ENCODE peak calls at places on chromosome 6, in five cellular contexts. K is K562, N is H1, C is GM12878, X is HepG2. J is an unnamed sample.

GRCh38 chr6:33856655-33857054 is 52.9 kb upstream of the MLN start:
- DNase-seq in X (no peak), K (no peak), N (no peak), C (peak; percentile 58), J (no peak)

GRCh38 chr6:36893976-36894932 is 8.5 kb downstream of the C6orf89 start:
- DNase-seq in N (no peak), K (no peak), C (no peak), X (no peak), J (no peak)

GRCh38 chr6:139240161-139241010 is 51.4 kb downstream of the TXLNB start:
- DNase-seq in X (no peak), C (no peak), K (no peak), N (no peak), J (no peak)

GRCh38 chr6:52227495-52227894 is 16.8 kb downstream of the IL17F start:
- DNase-seq in X (no peak), N (no peak), C (peak; percentile 94), K (no peak), J (no peak)

GRCh38 chr6:43913388-43914271 is 143.6 kb downstream of the VEGFA start:
- DNase-seq in N (no peak), X (no peak), K (no peak), C (no peak), J (no peak)

GRCh38 chr6:116386581-116387299 is 16.0 kb downstream of the DSE start:
- DNase-seq in K (no peak), N (no peak), X (no peak), C (no peak), J (peak; percentile 49)

GRCh38 chr6:7241709-7242645 is 71.0 kb downstream of the SSR1 start:
- DNase-seq in C (no peak), N (no peak), X (peak; percentile 95), K (no peak), J (no peak)

GRCh38 chr6:112600168-112600567 is 253.0 kb downstream of the RFPL4B start:
- DNase-seq in N (no peak), C (no peak), K (no peak), X (no peak), J (no peak)

DNA sequence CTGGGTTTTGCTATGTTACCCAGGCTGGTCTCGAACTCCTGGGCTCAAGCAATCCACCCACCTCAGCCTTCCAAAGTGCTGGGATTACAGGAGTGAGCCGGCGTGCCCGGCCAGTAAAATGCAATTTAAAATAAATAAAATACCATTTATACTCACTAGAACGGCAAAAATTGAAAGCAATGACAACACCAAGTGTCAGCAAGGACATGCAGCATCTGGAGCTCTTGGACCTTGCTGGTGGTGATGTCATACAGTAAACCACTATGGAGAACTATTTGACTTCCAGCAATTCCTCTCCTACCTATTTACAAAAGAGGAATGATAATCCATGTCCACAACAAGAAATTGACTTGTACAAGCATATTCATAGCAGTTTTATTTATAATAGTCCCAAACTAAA is 105.7 kb upstream of the PHACTR1 start:
- DNase-seq in K (no peak), C (no peak), N (no peak), X (no peak), J (no peak)
- TF ChIP-seq ZNF274 in K (no peak), C (no peak), N (no peak), X (no peak), J (no peak)

GRCh38 chr6:164296411-164296810 is 881.9 kb downstream of the QKI start:
- DNase-seq in N (no peak), C (no peak), X (no peak), K (no peak), J (no peak)
- H3K9me3 ChIP-seq in N (peaks cover under 1% of the 10 kb centered on the region), C (no peaks in the 10 kb centered on the region), X (peaks cover 91% of the 10 kb centered on the region), K (no peaks in the 10 kb centered on the region), J (peaks cover 15% of the 10 kb centered on the region)

GRCh38 chr6:35717449-35718353 is 19.1 kb upstream of the ARMC12 start:
- DNase-seq in X (no peak), K (no peak), C (no peak), N (no peak), J (no peak)

GRCh38 chr6:35718354-35718695 is 18.5 kb upstream of the ARMC12 start:
- DNase-seq in N (no peak), C (no peak), X (no peak), K (no peak), J (no peak)

GRCh38 chr6:35719830-35720733 is 16.8 kb upstream of the ARMC12 start:
- DNase-seq in K (no peak), C (peak; percentile 70), N (no peak), X (no peak), J (no peak)

GRCh38 chr6:35719407-35719829 is 17.4 kb upstream of the ARMC12 start:
- DNase-seq in X (no peak), K (no peak), C (no peak), N (no peak), J (no peak)

GRCh38 chr6:35718911-35719381 is 17.9 kb upstream of the ARMC12 start:
- DNase-seq in N (no peak), K (no peak), X (no peak), C (no peak), J (no peak)
- TF ChIP-seq ZNF274 in N (no peak), K (no peak), X (no peak), C (no peak), J (no peak)

GRCh38 chr6:26657268-26657667 is 2.3 kb downstream of the ZNF322 start:
- DNase-seq in K (no peak), X (no peak), C (no peak), N (no peak), J (no peak)

GRCh38 chr6:26659042-26659359 is 545 bp downstream of the ZNF322 start:
- DNase-seq in K (no peak), C (no peak), N (no peak), X (no peak), J (no peak)

GRCh38 chr6:26651382-26651781 is 8.2 kb downstream of the ZNF322 start:
- DNase-seq in C (no peak), X (no peak), N (no peak), K (no peak), J (no peak)

DNA sequence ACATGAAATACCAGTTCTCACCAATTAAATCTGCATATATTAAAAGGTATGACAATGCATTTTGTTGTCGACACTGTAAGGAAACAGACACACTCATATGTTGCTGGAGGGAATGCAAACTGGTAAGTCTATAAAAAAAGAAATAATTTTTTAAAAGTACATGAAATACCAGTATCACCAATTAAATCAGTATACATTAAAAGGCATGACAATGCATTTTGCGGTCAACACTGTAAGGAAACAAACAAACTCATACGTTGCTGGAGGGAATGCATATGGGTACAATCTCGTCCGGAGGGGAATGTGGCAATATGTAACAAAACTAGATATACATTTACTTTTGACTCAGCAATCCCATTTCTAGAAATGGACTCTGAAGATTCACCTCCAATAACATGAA is 6.5 kb downstream of the ZNF322 start:
- DNase-seq in N (no peak), X (no peak), K (no peak), C (no peak), J (no peak)
- H3K9me3 ChIP-seq in N (no peaks in the 10 kb centered on the region), X (peaks cover 11% of the 10 kb centered on the region), K (peaks cover 5% of the 10 kb centered on the region), C (peaks cover 10% of the 10 kb centered on the region), J (peaks cover 6% of the 10 kb centered on the region)

DNA sequence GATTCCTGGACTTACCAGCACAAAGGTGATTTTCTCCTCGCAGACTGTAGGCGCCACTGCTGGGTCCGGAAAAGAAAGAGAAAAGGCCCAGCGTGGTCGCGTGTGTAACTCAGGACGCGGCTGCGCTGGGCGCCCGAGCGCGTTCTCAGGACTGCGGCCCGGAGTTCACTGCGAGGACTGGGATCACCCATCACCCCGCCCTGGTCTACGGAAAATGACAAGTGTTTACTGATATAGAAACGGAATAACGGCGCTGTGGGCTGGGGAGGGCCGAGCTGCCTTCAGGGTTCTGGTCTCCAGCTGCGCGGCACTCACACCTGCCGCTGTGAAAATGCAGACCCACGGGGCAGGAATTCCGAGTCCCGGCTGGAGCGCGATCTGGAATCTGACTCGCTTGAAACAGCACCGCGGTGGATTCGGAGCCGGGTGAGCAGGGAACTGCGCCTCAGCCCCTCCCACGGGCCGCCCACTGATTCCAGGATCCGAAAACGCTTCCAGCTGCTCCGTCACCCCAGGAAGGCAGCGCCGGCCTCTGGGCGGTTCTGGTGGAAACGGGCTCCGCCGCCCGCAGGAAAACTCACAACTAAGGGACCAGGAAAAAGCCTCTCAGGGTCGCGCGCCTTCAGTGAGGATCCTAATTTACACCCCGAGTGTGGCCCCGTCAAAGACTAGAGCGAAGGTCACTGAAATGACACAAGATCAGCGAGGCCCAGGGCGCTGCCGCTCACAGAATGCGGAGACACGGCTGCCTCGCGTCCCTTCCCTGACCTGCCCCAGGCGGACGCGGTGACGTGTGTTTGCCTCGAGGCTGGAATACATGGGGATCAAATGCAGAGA is 34.5 kb downstream of the HLA-A start:
- DNase-seq in C (peak; percentile 13), X (peak; percentile 77), N (no peak), K (peak; percentile 89), J (peak; percentile 57)
- TF ChIP-seq ZNF274 in C (no peak), X (peak; percentile 56), N (no peak), K (no peak), J (no peak)

GRCh38 chr6:148650941-148651540 is 95.8 kb upstream of the UST start:
- DNase-seq in N (no peak), X (no peak), K (no peak), C (no peak), J (no peak)

GRCh38 chr6:148648754-148649453 is 97.9 kb upstream of the UST start:
- DNase-seq in C (no peak), X (no peak), N (no peak), K (no peak), J (no peak)

GRCh38 chr6:148653138-148653776 is 93.6 kb upstream of the UST start:
- DNase-seq in N (no peak), C (no peak), K (no peak), X (no peak), J (peak; percentile 19)

DNA sequence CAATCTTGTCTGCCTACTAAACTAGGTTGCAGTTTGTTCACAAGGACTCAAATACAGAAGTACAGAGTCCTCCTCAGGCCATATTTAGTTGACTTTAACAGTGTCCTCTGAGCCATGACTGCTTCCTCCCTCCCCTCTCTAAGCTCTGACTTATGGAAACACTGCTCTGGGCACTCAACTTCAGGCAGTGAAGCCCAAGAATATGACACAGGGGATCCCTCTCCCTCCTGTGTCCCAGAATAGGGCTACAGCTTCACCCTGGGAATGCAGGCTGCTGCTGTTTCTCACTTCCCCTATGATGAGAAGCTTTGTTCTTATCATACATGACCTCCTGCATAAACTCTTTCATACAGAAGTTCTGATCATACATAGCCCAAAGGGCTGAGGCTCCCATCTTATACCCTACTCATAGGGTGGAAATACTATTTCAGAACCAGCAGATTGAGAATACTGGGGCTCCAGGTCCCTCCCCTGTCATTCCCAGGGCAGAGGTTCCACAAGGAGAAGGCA is 97.3 kb upstream of the UST start:
- DNase-seq in N (no peak), C (no peak), K (no peak), X (no peak), J (no peak)
- H3K9me3 ChIP-seq in N (peaks cover 28% of the 10 kb centered on the region), C (no peaks in the 10 kb centered on the region), K (no peaks in the 10 kb centered on the region), X (peaks cover 35% of the 10 kb centered on the region), J (no peaks in the 10 kb centered on the region)

GRCh38 chr6:42099340-42100028 is 42.9 kb downstream of the C6orf132 start:
- DNase-seq in X (peak; percentile 39), N (no peak), K (peak; percentile 69), C (no peak), J (no peak)
- TF ChIP-seq ZNF274 in X (peak; percentile 47), N (no peak), K (no peak), C (no peak), J (no peak)

DNA sequence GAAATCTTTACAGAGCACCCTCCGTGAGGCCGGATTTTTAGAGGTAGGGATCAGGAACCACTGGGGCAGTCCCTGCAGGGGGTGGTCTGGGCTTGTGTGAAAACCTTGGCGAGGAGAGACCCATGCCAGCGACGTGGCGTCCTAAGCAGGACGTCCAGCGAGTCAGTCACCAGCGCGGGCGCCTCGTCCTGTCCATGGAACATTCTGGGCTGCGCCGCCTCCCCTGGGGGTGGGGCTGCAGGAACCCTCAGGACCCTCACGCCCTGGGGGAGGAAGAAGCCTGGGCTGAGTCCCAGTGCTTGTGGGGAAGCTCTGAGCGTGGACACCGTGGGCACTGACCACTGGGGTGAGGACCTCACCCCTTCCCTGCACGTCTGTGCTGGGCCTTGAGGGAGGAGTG is 25.7 kb upstream of the DACT2 start:
- DNase-seq in X (no peak), K (no peak), N (no peak), C (no peak), J (no peak)
- H3K9me3 ChIP-seq in X (no peaks in the 10 kb centered on the region), K (no peaks in the 10 kb centered on the region), N (no peaks in the 10 kb centered on the region), C (no peaks in the 10 kb centered on the region), J (no peaks in the 10 kb centered on the region)